ENCODE peak calls at places on chromosome 7, in eight cellular contexts. V is spleen; Q is pancreas; P is CD8-positive, alpha-beta memory T cell; O is cardiac muscle cell; D is PC-3; L is transverse colon; E is GM23248. Z is an unnamed sample.

GRCh38 chr7:81430761-81431160 is 339.1 kb downstream of the HGF start:
- DNase-seq in E (no peak), L (no peak), V (no peak), Q (no peak), O (no peak), P (no peak), D (no peak), Z (no peak)

GRCh38 chr7:131692131-131692960 is 135.9 kb upstream of the PODXL start:
- DNase-seq in P (no peak), V (no peak), E (peak; percentile 69), L (peak; percentile 57), Q (peak; percentile 45), O (peak; percentile 79), D (peak; percentile 63), Z (peak; percentile 29)

GRCh38 chr7:140876519-140877248 is 48.0 kb downstream of the BRAF start:
- DNase-seq in O (no peak), P (no peak), L (no peak), Q (no peak), E (peak; percentile 75), D (peak; percentile 75), V (no peak), Z (no peak)

GRCh38 chr7:23290993-23291392 is 8.1 kb upstream of the MALSU1 start:
- DNase-seq in O (no peak), P (no peak), Q (no peak), L (no peak), D (no peak), V (no peak), E (no peak), Z (no peak)

GRCh38 chr7:156021476-156021875 is 209.2 kb upstream of the SHH start:
- DNase-seq in E (no peak), L (no peak), P (no peak), O (no peak), Q (no peak), D (no peak), V (no peak), Z (no peak)

GRCh38 chr7:2030475-2031456 is 202.0 kb downstream of the MAD1L1 start:
- DNase-seq in D (no peak), E (no peak), L (no peak), V (peak; percentile 79), Q (no peak), O (no peak), P (peak; percentile 53), Z (no peak)

GRCh38 chr7:76257973-76258372 is 44.5 kb upstream of the HSPB1 start:
- DNase-seq in Q (no peak), D (no peak), E (no peak), L (no peak), P (no peak), V (no peak), O (no peak), Z (no peak)

GRCh38 chr7:100544949-100545635 is 6.1 kb downstream of the AGFG2 start:
- DNase-seq in V (no peak), Q (no peak), P (no peak), L (no peak), O (peak; percentile 23), E (peak; percentile 47), D (peak; percentile 51), Z (no peak)

GRCh38 chr7:148697950-148698396 is 730 bp upstream of the CUL1 start:
- DNase-seq in D (peak; percentile 12), V (no peak), Q (no peak), L (no peak), O (no peak), E (peak; percentile 38), P (peak; percentile 27), Z (no peak)

GRCh38 chr7:2812119-2812487 is 32.0 kb downstream of the GNA12 start:
- DNase-seq in O (no peak), V (no peak), Q (no peak), L (no peak), E (no peak), D (no peak), P (no peak), Z (no peak)

GRCh38 chr7:73703649-73703984 is 15.9 kb downstream of the STX1A start:
- DNase-seq in Q (no peak), P (no peak), V (no peak), E (no peak), O (no peak), D (no peak), L (no peak), Z (no peak)

GRCh38 chr7:73705551-73705920 is 13.9 kb downstream of the STX1A start:
- DNase-seq in Q (no peak), E (no peak), L (no peak), V (no peak), P (no peak), O (no peak), D (peak; percentile 62), Z (no peak)

GRCh38 chr7:73704640-73705550 is 14.6 kb downstream of the STX1A start:
- DNase-seq in L (no peak), E (no peak), O (no peak), P (no peak), D (peak; percentile 97), V (no peak), Q (no peak), Z (no peak)

GRCh38 chr7:73703225-73703624 is 16.2 kb downstream of the STX1A start:
- DNase-seq in O (no peak), V (no peak), E (no peak), P (no peak), L (no peak), D (no peak), Q (no peak), Z (no peak)

DNA sequence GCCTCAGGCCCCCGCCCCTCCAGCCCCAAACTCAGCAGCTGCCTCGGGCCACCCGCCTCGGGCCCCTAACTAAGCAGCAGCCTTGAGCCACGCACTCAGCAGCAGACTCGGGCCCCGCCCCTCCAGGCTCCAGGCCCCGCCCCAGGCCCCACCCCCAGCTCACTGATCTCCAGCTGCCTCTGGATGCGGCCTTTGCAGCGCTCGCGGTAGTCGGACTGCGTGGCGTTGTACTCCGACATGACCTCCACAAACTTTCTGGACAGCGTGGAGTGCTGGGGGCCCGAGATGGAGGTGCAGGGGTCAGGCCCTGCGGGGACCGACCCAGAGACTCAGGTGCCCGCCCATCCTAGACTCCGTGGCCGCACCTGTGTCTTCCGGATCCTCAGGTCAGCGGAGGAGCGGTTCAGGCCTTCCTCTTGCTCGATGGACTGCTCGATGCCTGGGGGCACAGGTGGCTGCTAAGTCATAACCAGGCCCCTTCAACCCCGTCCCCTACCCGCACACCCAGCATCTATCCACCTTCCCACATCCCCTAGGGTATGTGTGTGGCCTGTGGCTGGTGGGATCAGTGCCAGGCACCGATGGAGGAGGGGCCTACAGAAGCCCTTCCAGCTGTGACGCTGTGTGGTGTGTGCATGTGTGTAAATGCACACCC is 15.4 kb downstream of the STX1A start:
- DNase-seq in O (peak; percentile 88), P (no peak), E (peak; percentile 52), Q (no peak), L (peak; percentile 71), D (no peak), V (peak; percentile 80), Z (no peak)
- H3K4me3 ChIP-seq in O (no peak overlapping the region), P (no peak overlapping the region), E (no peak overlapping the region), Q (no peak overlapping the region), L (no peak overlapping the region), D (no peak overlapping the region), V (no peak overlapping the region), Z (no peak overlapping the region)

GRCh38 chr7:111510062-111510461 is 52.2 kb downstream of the IMMP2L start:
- DNase-seq in D (no peak), L (no peak), Q (no peak), P (no peak), V (no peak), O (no peak), E (no peak), Z (no peak)

GRCh38 chr7:111516612-111517011 is 45.7 kb downstream of the IMMP2L start:
- DNase-seq in L (no peak), O (no peak), D (peak; percentile 91), Q (no peak), E (no peak), V (no peak), P (no peak), Z (no peak)

GRCh38 chr7:111511845-111512244 is 50.4 kb downstream of the IMMP2L start:
- DNase-seq in E (no peak), O (no peak), V (no peak), Q (no peak), D (no peak), P (no peak), L (no peak), Z (no peak)

GRCh38 chr7:111510584-111511378 is 51.5 kb downstream of the IMMP2L start:
- DNase-seq in L (no peak), D (peak; percentile 35), E (no peak), P (no peak), Q (no peak), O (no peak), V (no peak), Z (no peak)

DNA sequence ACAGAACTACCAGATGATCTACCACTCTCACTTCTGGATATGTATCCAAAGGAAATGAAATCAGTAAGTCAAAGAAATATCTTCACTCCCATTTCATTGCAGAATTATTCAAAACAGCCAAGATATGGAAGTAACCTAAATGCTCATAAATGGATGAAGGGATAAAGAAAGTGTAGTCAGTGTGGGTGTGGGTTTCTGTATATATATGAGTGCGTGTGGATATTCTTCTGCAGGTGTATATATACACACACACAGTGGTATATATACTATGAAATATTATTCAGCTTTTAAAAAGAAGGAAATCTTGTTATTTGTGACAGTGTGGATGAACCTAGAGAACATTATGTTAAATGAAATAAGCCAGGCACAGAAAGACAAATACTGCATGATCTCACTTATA is 48.7 kb downstream of the IMMP2L start:
- DNase-seq in Q (no peak), E (no peak), L (no peak), P (no peak), V (no peak), O (no peak), D (no peak), Z (no peak)
- H3K27ac ChIP-seq in Q (no peak overlapping the region), E (no peak overlapping the region), L (no peak overlapping the region), P (no peak overlapping the region), V (no peak overlapping the region), O (no peak overlapping the region), D (peak overlapping the region; percentile 19), Z (no peak overlapping the region)

DNA sequence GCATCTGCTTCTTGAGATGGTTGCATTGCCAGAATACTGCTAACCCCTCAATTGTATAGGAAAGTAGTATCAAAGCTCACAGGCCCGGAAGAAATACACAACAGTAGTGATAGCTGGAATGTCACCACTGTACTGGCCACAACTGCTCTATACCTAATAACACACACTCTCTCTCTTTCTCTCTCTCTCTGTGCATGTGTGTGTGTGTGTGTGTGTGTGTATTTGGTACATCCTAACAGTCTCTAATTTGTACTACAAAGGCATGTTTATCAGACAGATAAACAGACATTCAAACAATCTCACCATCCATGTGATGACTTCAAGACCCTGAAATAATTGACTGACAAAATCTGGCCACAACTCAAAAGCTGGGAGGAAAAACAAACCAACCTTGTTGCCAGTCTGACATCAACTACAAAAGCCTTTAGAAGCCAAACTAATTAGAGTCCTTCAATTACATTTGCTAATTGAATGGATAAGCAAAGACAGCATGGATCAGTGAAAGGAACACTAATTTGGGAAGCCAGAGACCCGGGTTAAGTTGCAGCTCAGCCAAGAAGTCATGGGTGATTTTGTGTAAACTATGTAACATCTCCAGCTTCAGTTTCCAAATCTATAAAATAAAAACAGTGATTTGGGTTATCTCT is 27.7 kb downstream of the HIBADH start:
- DNase-seq in O (no peak), E (no peak), Q (no peak), P (no peak), D (no peak), L (no peak), V (no peak), Z (no peak)
- H3K4me3 ChIP-seq in O (no peak overlapping the region), E (no peak overlapping the region), Q (no peak overlapping the region), P (no peak overlapping the region), D (no peak overlapping the region), L (no peak overlapping the region), V (no peak overlapping the region), Z (no peak overlapping the region)

DNA sequence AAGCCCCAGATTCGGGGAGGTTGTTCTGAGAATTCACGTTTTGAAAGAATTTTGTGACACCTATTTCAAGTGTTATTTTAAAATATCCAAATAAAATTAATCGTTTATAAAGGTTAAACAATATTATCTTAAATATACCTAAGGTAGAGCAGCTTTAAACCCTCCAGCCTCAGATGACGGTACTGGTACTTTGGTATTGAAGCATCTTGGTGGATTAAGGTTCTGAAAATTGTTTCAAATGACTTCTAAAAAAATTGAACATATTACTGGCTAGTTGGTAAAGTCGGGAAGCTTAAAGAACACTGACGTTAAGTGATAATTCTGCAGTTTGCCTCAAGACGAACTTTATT is 392 bp upstream of the HUS1 start:
- DNase-seq in O (no peak), P (no peak), E (peak; percentile 12), V (no peak), L (no peak), Q (no peak), D (no peak), Z (no peak)
- H3K27ac ChIP-seq in O (peak overlapping the region; percentile 74), P (peak overlapping the region; percentile 86), E (peak overlapping the region; percentile 72), V (peak overlapping the region; percentile 90), L (peak overlapping the region; percentile 83), Q (peak overlapping the region; percentile 75), D (no peak overlapping the region), Z (peak overlapping the region; percentile 89)

Z was measured in HL-60.